ENCODE peak calls at places on chromosomes 16 and 17, in five cellular contexts. Y is Panc1, L is small intestine, E is fibroblast of lung, A is HAP-1. P is an unnamed sample. For H3K4me1 and H3K36me3, the result is how much of the 10 kb centered on the place peaks cover.

GRCh38 chr17:47719411-47720152 is 13.5 kb upstream of the TBX21 start:
- DNase-seq in Y (no peak), L (no peak), E (peak), A (no peak), P (peak)

GRCh38 chr17:11292491-11292890 is 51.5 kb downstream of the SHISA6 start:
- DNase-seq in Y (no peak), L (no peak), E (no peak), A (no peak), P (no peak)

GRCh38 chr16:88907768-88908167 is 41.3 kb upstream of the PABPN1L start:
- DNase-seq in Y (no peak), L (no peak), E (peak), A (no peak), P (no peak)

GRCh38 chr17:45368661-45369060 is 51.8 kb upstream of the MAP3K14 start:
- DNase-seq in Y (no peak), L (no peak), E (peak), A (no peak), P (no peak)

GRCh38 chr16:54655171-54655590 is 275.5 kb upstream of the IRX5 start:
- DNase-seq in Y (no peak), L (no peak), E (peak), A (no peak), P (no peak)

GRCh38 chr16:2062801-2063200 is 15.0 kb downstream of the TSC2 start:
- DNase-seq in Y (no peak), L (no peak), E (no peak), A (no peak), P (no peak)

GRCh38 chr16:17396762-17397498 is 73.8 kb downstream of the XYLT1 start:
- DNase-seq in Y (no peak), L (peak), E (peak), A (no peak), P (peak)

GRCh38 chr16:3548445-3548844 is 28.8 kb downstream of the NLRC3 start:
- DNase-seq in Y (no peak), L (no peak), E (no peak), A (no peak), P (no peak)

GRCh38 chr16:31695667-31696066 is 168.0 kb downstream of the AHSP start:
- DNase-seq in Y (no peak), L (peak), E (no peak), A (no peak), P (no peak)

GRCh38 chr16:75385507-75386152 is 47.7 kb downstream of the CFDP1 start:
- DNase-seq in Y (peak), L (peak), E (peak), A (peak), P (no peak)

GRCh38 chr17:50290074-50290702 is 15.9 kb downstream of the TMEM92 start:
- DNase-seq in Y (peak), L (peak), E (peak), A (no peak), P (peak)

GRCh38 chr17:38562903-38563302 is 42.8 kb downstream of the SRCIN1 start:
- DNase-seq in Y (no peak), L (no peak), E (no peak), A (no peak), P (no peak)

GRCh38 chr17:68011199-68011665 is 15.0 kb upstream of the C17orf58 start:
- DNase-seq in Y (no peak), L (peak), E (no peak), A (peak), P (peak)

GRCh38 chr17:73792994-73793393 is 148.7 kb upstream of the SDK2 start:
- DNase-seq in Y (no peak), L (no peak), E (no peak), A (no peak), P (no peak)

GRCh38 chr17:19558946-19559345 is 25.3 kb downstream of the SLC47A1 start:
- DNase-seq in Y (no peak), L (no peak), E (peak), A (no peak), P (no peak)

GRCh38 chr16:81647527-81647926 is 131.6 kb upstream of the PLCG2 start:
- DNase-seq in Y (peak), L (peak), E (peak), A (no peak), P (peak)
- H3K4me1 ChIP-seq in Y (under half), L (under half), E (under half), A (under half), P (under half)

GRCh38 chr17:57268176-57268575 is 11.9 kb downstream of the MSI2 start:
- DNase-seq in Y (no peak), L (peak), E (no peak), A (no peak), P (no peak)
- H3K36me3 ChIP-seq in Y (under half), L (under half), E (under half), A (half or more), P (half or more)

DNA sequence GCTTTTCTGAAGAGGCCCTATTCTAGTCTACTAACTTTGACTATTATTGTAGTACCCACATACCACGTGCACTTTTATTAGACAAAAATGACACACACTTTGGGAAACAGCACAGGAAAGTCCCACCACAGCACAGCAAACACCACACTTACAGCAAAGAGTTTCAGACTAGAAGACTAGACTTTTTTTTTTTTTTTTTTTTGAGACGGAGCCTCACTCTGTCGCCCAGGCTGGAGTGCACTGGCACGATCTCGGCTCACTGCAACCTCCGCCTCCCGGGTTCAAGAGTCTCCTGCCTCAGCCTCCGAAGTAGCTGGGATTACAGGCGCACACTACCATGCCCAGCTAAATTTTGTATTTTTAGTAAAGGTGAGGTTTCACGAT is 20.1 kb downstream of the YWHAE start:
- DNase-seq in Y (no peak), L (no peak), E (no peak), A (no peak), P (no peak)
- H3K4me1 ChIP-seq in Y (half or more), L (under half), E (under half), A (under half), P (under half)

GRCh38 chr16:22333457-22333994 is 36.3 kb downstream of the POLR3E start:
- DNase-seq in Y (no peak), L (no peak), E (no peak), A (no peak), P (no peak)

GRCh38 chr16:22337849-22338248 is 36.6 kb downstream of the CDR2 start:
- DNase-seq in Y (no peak), L (no peak), E (no peak), A (no peak), P (no peak)

GRCh38 chr16:22336581-22336980 is 37.8 kb downstream of the CDR2 start:
- DNase-seq in Y (no peak), L (no peak), E (no peak), A (no peak), P (no peak)

GRCh38 chr16:22337045-22337444 is 37.4 kb downstream of the CDR2 start:
- DNase-seq in Y (no peak), L (no peak), E (no peak), A (no peak), P (no peak)

GRCh38 chr16:22335668-22336246 is 38.5 kb downstream of the POLR3E start:
- DNase-seq in Y (no peak), L (no peak), E (no peak), A (no peak), P (no peak)
- H3K36me3 ChIP-seq in Y (under half), L (under half), E (under half), A (under half), P (half or more)

DNA sequence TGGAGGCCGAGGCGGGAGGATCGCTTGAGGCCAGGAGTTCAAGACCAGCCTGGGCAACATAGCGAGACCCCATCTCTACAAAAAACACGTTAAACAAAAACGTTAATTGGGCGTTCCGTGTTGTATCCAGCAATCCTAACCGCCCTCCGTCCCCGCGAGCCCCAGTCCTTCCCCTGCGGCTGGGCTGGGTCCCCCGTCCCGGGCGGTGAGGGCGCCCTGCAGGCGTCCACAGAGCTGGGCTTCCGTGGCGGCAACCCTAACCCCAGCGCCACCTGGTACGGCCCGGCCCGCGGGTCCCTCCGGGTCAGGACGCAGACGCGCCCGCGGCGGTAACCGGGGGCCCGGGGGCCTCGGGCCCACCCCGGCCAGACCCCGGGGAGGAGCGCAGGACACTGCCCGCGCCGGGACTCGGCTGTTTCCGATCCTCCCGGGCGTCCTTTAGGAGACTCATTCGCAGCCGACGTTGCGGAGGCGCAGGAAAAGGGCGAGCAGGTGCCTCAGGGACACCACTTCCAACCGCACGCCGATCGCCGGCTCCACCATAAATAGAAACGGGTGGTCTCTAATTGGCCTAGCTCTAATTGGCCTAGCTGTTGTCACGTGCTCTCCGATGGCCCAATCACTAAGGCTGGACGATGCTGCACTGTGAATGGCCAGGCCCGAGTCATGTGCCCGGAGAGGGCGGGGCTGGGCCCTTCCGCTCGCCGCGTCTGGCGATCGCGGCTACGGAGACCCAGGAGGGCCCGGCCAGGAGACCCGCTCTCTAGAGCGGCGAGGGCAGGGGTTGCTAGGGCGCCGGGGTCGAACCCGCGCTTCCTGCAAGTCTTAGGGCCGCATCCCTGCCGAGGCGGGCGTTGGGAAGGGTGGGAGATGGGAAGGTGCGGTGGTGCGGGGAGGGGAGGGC is 19.0 kb upstream of the CSNK1D start:
- DNase-seq in Y (peak), L (peak), E (peak), A (peak), P (peak)
- H3K4me1 ChIP-seq in Y (half or more), L (under half), E (under half), A (under half), P (half or more)

GRCh38 chr16:5366126-5366525 is 268.5 kb upstream of the EEF2KMT start:
- DNase-seq in Y (no peak), L (no peak), E (no peak), A (no peak), P (no peak)

GRCh38 chr16:5361322-5361721 is 263.7 kb upstream of the EEF2KMT start:
- DNase-seq in Y (no peak), L (no peak), E (no peak), A (no peak), P (no peak)
- H3K36me3 ChIP-seq in Y (under half), L (under half), E (under half), A (under half), P (under half)